ENCODE peak calls at places on chromosomes 5 and 9, in eight cellular contexts. Y is ovary, A is activated T-helper 1 cell treated with Interleukin-2 at 50 U/mL for 16 hours, W is posterior cingulate gyrus, B is astrocyte of the spinal cord, G is foreskin fibroblast, L is caudate nucleus, X is T-helper 1 cell. P is an unnamed sample.

GRCh38 chr5:95862636-95863382 is 40.3 kb upstream of the GLRX start:
- DNase-seq in L (no peak), B (no peak), Y (no peak), A (no peak), W (no peak), G (no peak), X (no peak), P (no peak)

GRCh38 chr5:142806769-142807377 is 36.7 kb downstream of the ARHGAP26 start:
- DNase-seq in X (no peak), W (no peak), Y (no peak), G (no peak), L (no peak), B (no peak), A (no peak), P (no peak)

GRCh38 chr5:134523543-134524136 is 1.8 kb upstream of the JADE2 start:
- DNase-seq in A (no peak), G (peak), X (no peak), Y (no peak), B (no peak), L (no peak), W (no peak), P (no peak)

GRCh38 chr5:3564827-3565560 is 30.6 kb upstream of the IRX1 start:
- DNase-seq in G (no peak), A (no peak), L (no peak), Y (no peak), W (no peak), B (no peak), X (no peak), P (no peak)

GRCh38 chr9:37200572-37201005 is 80.2 kb downstream of the ZCCHC7 start:
- DNase-seq in A (no peak), Y (no peak), L (no peak), B (peak), G (peak), X (no peak), W (no peak), P (no peak)

GRCh38 chr5:57488308-57488955 is 5.8 kb upstream of the ACTBL2 start:
- DNase-seq in Y (no peak), L (no peak), A (no peak), G (peak), X (no peak), B (peak), W (no peak), P (no peak)

GRCh38 chr5:66769839-66770617 is 173.8 kb downstream of the MAST4 start:
- DNase-seq in G (peak), X (no peak), A (no peak), Y (no peak), L (no peak), W (peak), B (peak), P (no peak)

GRCh38 chr9:122821278-122821952 is 7.0 kb downstream of the PDCL start:
- DNase-seq in A (no peak), G (peak), X (no peak), L (no peak), B (no peak), W (no peak), Y (no peak), P (no peak)

GRCh38 chr9:115531410-115532130 is 413.6 kb upstream of the TNC start:
- DNase-seq in G (peak), X (no peak), L (no peak), Y (no peak), B (peak), A (no peak), W (no peak), P (no peak)

GRCh38 chr9:71096431-71097108 is 24.9 kb downstream of the TRPM3 start:
- DNase-seq in X (no peak), W (peak), L (no peak), A (no peak), B (no peak), Y (no peak), G (no peak), P (no peak)

GRCh38 chr9:33445389-33445881 is 2.0 kb downstream of the AQP3 start:
- DNase-seq in G (no peak), A (no peak), Y (peak), L (no peak), X (no peak), W (no peak), B (no peak), P (peak)

GRCh38 chr5:10400411-10400810 is 41.3 kb upstream of the ROPN1L start:
- DNase-seq in L (no peak), A (no peak), X (no peak), W (no peak), B (no peak), G (no peak), Y (no peak), P (no peak)

GRCh38 chr5:90055831-90056328 is 353.7 kb downstream of the CETN3 start:
- DNase-seq in B (peak), A (no peak), G (peak), Y (no peak), L (no peak), W (no peak), X (no peak), P (no peak)

GRCh38 chr9:1052119-1052907 is 2.2 kb downstream of the DMRT2 start:
- DNase-seq in B (no peak), L (peak), A (no peak), G (no peak), Y (no peak), W (peak), X (no peak), P (no peak)

GRCh38 chr5:130616161-130616560 is 548.9 kb downstream of the HINT1 start:
- DNase-seq in X (no peak), Y (no peak), W (no peak), L (no peak), B (no peak), A (no peak), G (no peak), P (no peak)

GRCh38 chr5:5665225-5666075 is 243.0 kb downstream of the ICE1 start:
- DNase-seq in L (no peak), B (peak), W (no peak), G (no peak), Y (no peak), X (no peak), A (no peak), P (no peak)